ENCODE peak calls at places on chromosome 22, in seven cellular contexts. Q, A, B, S, N, G and O are unnamed samples. For H3K36me3, the result is how much of the 10 kb centered on the place peaks cover.

GRCh38 chr22:38035530-38035885 is 21.7 kb upstream of the PICK1 start:
- DNase-seq in Q (no peak), A (no peak), B (no peak), S (no peak), N (no peak), G (no peak), O (peak)

GRCh38 chr22:36386900-36387663 is 685 bp downstream of the MYH9 start:
- DNase-seq in Q (no peak), A (peak), B (peak), S (peak), N (no peak), G (peak), O (peak)

GRCh38 chr22:25109878-25110595 is 89.6 kb upstream of the CRYBB3 start:
- DNase-seq in Q (no peak), A (no peak), B (no peak), S (no peak), N (no peak), G (no peak), O (no peak)

GRCh38 chr22:37418627-37419369 is 8.5 kb downstream of the ELFN2 start:
- DNase-seq in Q (no peak), A (no peak), B (no peak), S (no peak), N (no peak), G (no peak), O (no peak)

GRCh38 chr22:31628362-31628761 is 33.7 kb downstream of the PISD start:
- DNase-seq in Q (no peak), A (no peak), B (no peak), S (no peak), N (no peak), G (no peak), O (no peak)

GRCh38 chr22:46102752-46103151 is 47.6 kb upstream of the PPARA start:
- DNase-seq in Q (no peak), A (no peak), B (no peak), S (no peak), N (no peak), G (no peak), O (no peak)

GRCh38 chr22:46140989-46141928 is 9.1 kb upstream of the PPARA start:
- DNase-seq in Q (no peak), A (peak), B (no peak), S (peak), N (no peak), G (no peak), O (no peak)

GRCh38 chr22:46726066-46726985 is 11.7 kb downstream of the CERK start:
- DNase-seq in Q (no peak), A (no peak), B (no peak), S (no peak), N (no peak), G (no peak), O (no peak)

GRCh38 chr22:50422961-50423815 is 51.6 kb downstream of the SBF1 start:
- DNase-seq in Q (no peak), A (no peak), B (no peak), S (no peak), N (no peak), G (no peak), O (no peak)

GRCh38 chr22:36379593-36380361 is 8.0 kb downstream of the MYH9 start:
- DNase-seq in Q (no peak), A (peak), B (no peak), S (peak), N (peak), G (peak), O (no peak)

GRCh38 chr22:35299217-35299716 is 427 bp upstream of the TOM1 start:
- DNase-seq in Q (no peak), A (peak), B (no peak), S (no peak), N (no peak), G (no peak), O (no peak)

GRCh38 chr22:35426801-35427140 is 26.8 kb downstream of the MCM5 start:
- DNase-seq in Q (no peak), A (no peak), B (no peak), S (no peak), N (no peak), G (no peak), O (no peak)

GRCh38 chr22:37270928-37271650 is 11.2 kb upstream of the CYTH4 start:
- DNase-seq in Q (no peak), A (no peak), B (no peak), S (peak), N (peak), G (no peak), O (no peak)

GRCh38 chr22:46587492-46588278 is 32.5 kb upstream of the GRAMD4 start:
- DNase-seq in Q (no peak), A (peak), B (peak), S (peak), N (no peak), G (no peak), O (peak)

GRCh38 chr22:46537946-46538815 is 761 bp upstream of the CELSR1 start:
- DNase-seq in Q (no peak), A (no peak), B (no peak), S (no peak), N (peak), G (no peak), O (peak)

GRCh38 chr22:36162127-36163034 is 1.8 kb upstream of the APOL3 start:
- DNase-seq in Q (no peak), A (peak), B (no peak), S (no peak), N (no peak), G (no peak), O (no peak)

GRCh38 chr22:46008291-46008690 is 31.3 kb upstream of the WNT7B start:
- DNase-seq in Q (no peak), A (no peak), B (no peak), S (no peak), N (no peak), G (peak), O (no peak)

GRCh38 chr22:37746366-37747089 is 49.7 kb downstream of the TRIOBP start:
- DNase-seq in Q (no peak), A (no peak), B (peak), S (peak), N (no peak), G (no peak), O (peak)

GRCh38 chr22:35742342-35743100 is 24.8 kb downstream of the APOL5 start:
- DNase-seq in Q (no peak), A (no peak), B (no peak), S (no peak), N (peak), G (no peak), O (no peak)

GRCh38 chr22:23793326-23793725 is 6.6 kb downstream of the SMARCB1 start:
- DNase-seq in Q (no peak), A (no peak), B (no peak), S (peak), N (no peak), G (no peak), O (no peak)

GRCh38 chr22:18024276-18024939 is at the start of gene MICAL3:
- DNase-seq in Q (no peak), A (peak), B (peak), S (peak), N (peak), G (peak), O (peak)

GRCh38 chr22:46355369-46355995 is 20.0 kb downstream of the TRMU start:
- DNase-seq in Q (no peak), A (peak), B (peak), S (peak), N (peak), G (peak), O (peak)

GRCh38 chr22:25372000-25372595 is 152.7 kb downstream of the CRYBB2 start:
- DNase-seq in Q (no peak), A (no peak), B (no peak), S (no peak), N (no peak), G (no peak), O (no peak)

GRCh38 chr22:46084943-46085830 is 65.1 kb upstream of the PPARA start:
- DNase-seq in Q (peak), A (no peak), B (peak), S (peak), N (no peak), G (peak), O (peak)

GRCh38 chr22:25212337-25212736 is 7.1 kb upstream of the CRYBB2 start:
- DNase-seq in Q (no peak), A (no peak), B (no peak), S (no peak), N (no peak), G (no peak), O (no peak)

GRCh38 chr22:37896181-37896592 is 9.9 kb upstream of the MICALL1 start:
- DNase-seq in Q (no peak), A (peak), B (peak), S (peak), N (peak), G (no peak), O (peak)

GRCh38 chr22:47282851-47283250 is 520.4 kb downstream of the TBC1D22A start:
- DNase-seq in Q (no peak), A (no peak), B (no peak), S (no peak), N (no peak), G (no peak), O (no peak)

GRCh38 chr22:31451709-31452571 is 37.7 kb downstream of the EIF4ENIF1 start:
- DNase-seq in Q (no peak), A (peak), B (peak), S (no peak), N (peak), G (no peak), O (peak)

GRCh38 chr22:46902436-46902835 is 140.0 kb downstream of the TBC1D22A start:
- DNase-seq in Q (no peak), A (no peak), B (no peak), S (no peak), N (no peak), G (no peak), O (peak)

GRCh38 chr22:31917227-31917921 is 27.0 kb upstream of the YWHAH start:
- DNase-seq in Q (no peak), A (no peak), B (peak), S (no peak), N (no peak), G (no peak), O (no peak)

GRCh38 chr22:31753005-31753633 is 700 bp upstream of the DEPDC5 start:
- DNase-seq in Q (no peak), A (no peak), B (peak), S (peak), N (no peak), G (peak), O (peak)

GRCh38 chr22:46539169-46539568 is 1.7 kb upstream of the CELSR1 start:
- DNase-seq in Q (no peak), A (no peak), B (peak), S (no peak), N (no peak), G (no peak), O (no peak)

GRCh38 chr22:35910013-35910860 is 118.4 kb downstream of the RBFOX2 start:
- DNase-seq in Q (no peak), A (no peak), B (no peak), S (no peak), N (no peak), G (no peak), O (no peak)

GRCh38 chr22:47195156-47195675 is 432.8 kb downstream of the TBC1D22A start:
- DNase-seq in Q (no peak), A (no peak), B (peak), S (peak), N (no peak), G (no peak), O (no peak)

GRCh38 chr22:31148516-31148915 is 8.2 kb upstream of the PLA2G3 start:
- DNase-seq in Q (no peak), A (no peak), B (no peak), S (no peak), N (peak), G (no peak), O (no peak)

GRCh38 chr22:23121026-23121823 is 20.6 kb downstream of the RSPH14 start:
- DNase-seq in Q (no peak), A (no peak), B (no peak), S (no peak), N (peak), G (no peak), O (no peak)

GRCh38 chr22:46058591-46059519 is 81.9 kb upstream of the WNT7B start:
- DNase-seq in Q (no peak), A (no peak), B (no peak), S (peak), N (no peak), G (no peak), O (no peak)

DNA sequence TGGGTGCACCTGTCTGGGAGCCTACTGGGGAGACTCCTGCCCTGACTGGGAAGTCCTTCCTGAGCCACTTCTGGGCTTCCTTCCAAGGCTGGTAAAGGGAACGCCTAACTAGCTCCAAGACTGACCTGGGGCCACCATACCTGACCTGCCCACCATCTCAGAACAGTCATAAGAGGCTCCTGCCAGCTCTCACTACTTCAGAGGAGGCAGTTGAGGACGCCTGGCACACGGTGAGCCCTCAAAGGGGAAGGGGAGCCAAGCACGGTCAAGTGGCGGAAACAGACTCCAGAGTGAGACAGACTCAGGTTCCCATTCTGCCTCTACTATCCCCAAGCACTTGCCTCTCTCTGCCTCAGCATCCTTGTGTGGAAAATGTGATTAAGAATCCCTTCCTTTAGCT is 7.6 kb downstream of the MCAT start:
- DNase-seq in Q (no peak), A (no peak), B (no peak), S (no peak), N (no peak), G (no peak), O (peak)
- TF ChIP-seq CTCF in Q (no peak), A (no peak), B (no peak), S (no peak), N (no peak), G (no peak), O (no peak)

DNA sequence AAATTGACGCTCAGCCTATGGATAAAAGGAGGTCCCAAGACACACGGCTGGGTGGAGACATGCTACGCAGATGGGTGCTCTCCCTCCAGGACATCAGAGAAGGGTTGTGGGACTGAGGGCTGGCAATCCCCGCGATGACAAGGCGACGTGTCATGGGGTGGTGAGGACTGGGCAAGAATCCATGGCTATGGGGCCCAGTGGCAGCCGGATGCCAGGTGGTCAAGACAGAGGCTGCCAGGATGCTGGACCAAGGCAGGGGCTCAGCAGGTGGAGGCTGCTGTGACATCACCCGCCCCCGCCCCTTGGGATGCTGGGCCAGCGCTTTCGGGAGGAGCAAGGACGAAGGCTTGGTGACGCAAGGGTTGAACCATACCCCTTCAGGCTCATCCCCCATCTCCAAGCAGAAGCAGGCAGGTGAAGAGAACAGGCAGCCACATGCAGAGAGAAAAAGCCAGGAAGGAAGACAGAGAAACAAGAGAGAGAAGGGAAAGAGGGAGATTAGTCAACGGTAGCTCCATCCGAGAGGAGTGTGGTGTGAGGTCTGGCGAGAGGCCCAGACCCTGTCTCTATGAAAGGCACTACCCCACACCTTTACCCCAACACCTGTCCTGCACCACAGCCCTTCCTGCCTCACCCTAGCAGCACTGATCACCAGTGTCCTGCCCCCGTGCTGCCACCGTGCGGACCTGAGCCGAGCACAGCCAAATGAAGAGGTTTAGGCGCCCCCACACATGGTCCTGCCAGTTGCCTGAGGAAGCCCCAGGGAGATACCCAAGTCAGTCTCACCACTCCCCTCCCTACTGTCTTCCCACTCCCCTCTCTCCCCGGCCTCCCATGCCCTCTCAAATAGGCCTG is 24.1 kb upstream of the RASL10A start:
- DNase-seq in Q (no peak), A (no peak), B (no peak), S (no peak), N (no peak), G (no peak), O (no peak)
- H3K36me3 ChIP-seq in Q (under half), A (under half), B (under half), S (half or more), N (half or more), G (under half), O (under half)

DNA sequence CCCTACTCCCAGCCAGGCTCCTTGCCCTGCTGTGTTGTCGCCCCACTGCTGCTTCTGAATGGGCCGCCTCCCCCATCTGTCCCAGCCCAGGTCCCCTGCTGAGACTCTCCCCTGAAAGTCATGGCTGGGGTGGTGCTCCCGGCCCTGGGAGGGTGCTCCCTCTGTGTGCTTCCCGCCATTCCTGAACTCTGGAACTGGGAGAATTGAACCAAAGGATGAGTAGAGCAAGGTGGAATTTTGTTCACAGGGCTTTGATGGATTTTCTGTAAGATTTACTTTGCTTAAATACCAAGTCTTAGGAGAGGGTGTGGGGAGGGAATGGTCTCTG is 402 bp downstream of the APOBEC3G start:
- DNase-seq in Q (no peak), A (peak), B (no peak), S (no peak), N (no peak), G (no peak), O (no peak)
- H3K4me3 ChIP-seq in Q (peak), A (peak), B (peak), S (peak), N (peak), G (peak), O (no peak)

DNA sequence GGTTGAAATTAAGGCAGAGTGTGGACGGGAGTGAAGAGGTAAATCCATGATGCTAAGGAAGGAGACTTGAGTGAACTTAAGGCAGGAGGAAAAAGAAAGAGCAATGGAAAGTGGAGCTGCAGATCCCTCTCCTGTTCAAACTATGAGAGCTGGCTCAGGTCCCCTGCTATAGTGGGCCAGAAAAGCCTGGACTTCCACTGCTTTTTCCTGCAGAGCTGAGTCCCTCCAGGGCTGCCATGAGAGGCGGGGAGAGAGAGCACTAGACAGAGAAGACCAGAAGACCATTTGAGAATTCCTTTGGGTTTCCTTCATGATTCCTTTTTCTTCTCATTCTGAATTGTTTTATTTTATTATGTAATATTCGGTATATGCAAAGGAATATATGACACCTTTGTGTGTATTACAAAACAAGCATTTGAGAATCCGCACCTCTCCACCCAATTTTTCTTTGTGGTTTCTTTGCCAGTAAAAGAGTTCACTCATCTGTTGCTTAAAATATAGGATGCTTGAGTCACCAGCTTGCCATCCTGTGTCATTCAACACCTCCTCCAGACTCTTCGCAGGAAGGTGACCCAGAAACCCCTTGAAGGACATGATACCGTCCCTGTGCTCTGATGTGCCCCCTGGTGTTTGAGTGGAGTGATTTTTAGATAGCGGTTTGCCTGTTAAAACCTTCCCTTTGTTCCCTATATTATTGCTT is 24.4 kb downstream of the SREBF2 start:
- DNase-seq in Q (no peak), A (no peak), B (peak), S (no peak), N (peak), G (peak), O (peak)
- TF ChIP-seq CTCF in Q (peak), A (peak), B (peak), S (peak), N (peak), G (peak), O (peak)

GRCh38 chr22:20116951-20117645 is at the start of gene TRMT2A:
- DNase-seq in Q (peak), A (peak), B (peak), S (peak), N (peak), G (peak), O (peak)
- H3K36me3 ChIP-seq in Q (under half), A (under half), B (under half), S (half or more), N (half or more), G (under half), O (under half)

GRCh38 chr22:40345271-40345670 is 1.0 kb upstream of the ADSL start:
- DNase-seq in Q (no peak), A (peak), B (no peak), S (no peak), N (peak), G (no peak), O (no peak)
- H3K4me3 ChIP-seq in Q (peak), A (peak), B (peak), S (peak), N (no peak), G (peak), O (peak)

GRCh38 chr22:44743804-44744211 is 8.6 kb upstream of the ARHGAP8 start:
- DNase-seq in Q (no peak), A (no peak), B (no peak), S (no peak), N (peak), G (no peak), O (no peak)

GRCh38 chr22:44739024-44739423 is 13.4 kb upstream of the ARHGAP8 start:
- DNase-seq in Q (no peak), A (no peak), B (no peak), S (no peak), N (no peak), G (no peak), O (no peak)

GRCh38 chr22:44740307-44740706 is 12.1 kb upstream of the ARHGAP8 start:
- DNase-seq in Q (no peak), A (no peak), B (no peak), S (no peak), N (no peak), G (no peak), O (no peak)

GRCh38 chr22:44743247-44743646 is 9.1 kb upstream of the ARHGAP8 start:
- DNase-seq in Q (no peak), A (no peak), B (peak), S (no peak), N (no peak), G (no peak), O (no peak)

GRCh38 chr22:44741929-44742328 is 10.4 kb upstream of the ARHGAP8 start:
- DNase-seq in Q (no peak), A (no peak), B (peak), S (no peak), N (no peak), G (no peak), O (peak)
- TF ChIP-seq CTCF in Q (no peak), A (no peak), B (no peak), S (no peak), N (no peak), G (no peak), O (no peak)

DNA sequence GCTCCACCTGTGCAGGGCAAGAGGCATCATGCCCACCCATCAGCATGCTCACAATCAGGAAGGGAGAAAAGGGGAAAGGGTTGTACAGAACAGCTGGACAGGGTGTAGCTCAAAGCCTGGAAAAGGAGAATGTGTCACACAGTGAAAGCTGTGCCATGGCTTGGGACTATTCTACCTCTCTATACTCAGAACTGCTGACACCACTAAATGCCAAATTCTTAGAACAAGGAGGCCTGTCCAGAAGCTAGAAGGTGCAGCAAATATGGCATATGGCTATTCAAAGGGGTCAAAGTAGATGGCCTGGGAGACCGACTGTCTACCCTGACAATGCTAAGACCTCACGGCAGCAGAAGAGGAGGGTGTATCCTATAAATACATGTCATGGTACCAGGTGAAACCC is 12.8 kb downstream of the HPS4 start:
- DNase-seq in Q (no peak), A (no peak), B (no peak), S (no peak), N (no peak), G (no peak), O (no peak)
- H3K36me3 ChIP-seq in Q (half or more), A (under half), B (under half), S (half or more), N (under half), G (under half), O (half or more)

GRCh38 chr22:49088801-49089791 is 738.6 kb downstream of the BRD1 start:
- DNase-seq in Q (no peak), A (no peak), B (no peak), S (peak), N (no peak), G (no peak), O (no peak)
- H3K4me3 ChIP-seq in Q (no peak), A (no peak), B (no peak), S (no peak), N (no peak), G (no peak), O (no peak)